ENCODE peak calls at places on chromosomes 4 and X, in six cellular contexts. D is PC-3; Z is naive thymus-derived CD4-positive, alpha-beta T cell; S is pancreas; R is DND-41; L is AG04450. H is an unnamed sample.

GRCh38 chrX:73683236-73683859 is 120.4 kb downstream of the CHIC1 start:
- DNase-seq in D (peak), Z (no peak), S (no peak), R (no peak), L (no peak), H (no peak)

GRCh38 chrX:145821291-145821897 is 3.8 kb downstream of the SLITRK2 start:
- DNase-seq in D (no peak), Z (no peak), S (no peak), R (no peak), L (no peak), H (peak)

GRCh38 chr4:80423553-80424224 is 88.2 kb downstream of the CFAP299 start:
- DNase-seq in D (no peak), Z (no peak), S (no peak), R (no peak), L (no peak), H (no peak)

GRCh38 chr4:28772066-28772465 is 1911.4 kb downstream of the STIM2 start:
- DNase-seq in D (peak), Z (no peak), S (no peak), R (no peak), L (peak), H (no peak)

GRCh38 chrX:20418809-20419208 is 152.1 kb upstream of the RPS6KA3 start:
- DNase-seq in D (no peak), Z (peak), S (no peak), R (peak), L (no peak), H (no peak)

GRCh38 chr4:7744131-7744804 is 195.4 kb downstream of the AFAP1 start:
- DNase-seq in D (no peak), Z (no peak), S (no peak), R (no peak), L (no peak), H (no peak)

GRCh38 chr4:9891740-9892139 is 110.3 kb downstream of the DRD5 start:
- DNase-seq in D (no peak), Z (no peak), S (no peak), R (no peak), L (no peak), H (no peak)

GRCh38 chrX:119636419-119636818 is 30.2 kb upstream of the NKRF start:
- DNase-seq in D (no peak), Z (no peak), S (no peak), R (no peak), L (no peak), H (no peak)

GRCh38 chr4:23697722-23698121 is 192.1 kb downstream of the PPARGC1A start:
- DNase-seq in D (no peak), Z (no peak), S (no peak), R (no peak), L (no peak), H (no peak)

GRCh38 chrX:153627675-153628111 is 19.3 kb upstream of the DUSP9 start:
- DNase-seq in D (no peak), Z (no peak), S (peak), R (no peak), L (no peak), H (no peak)

GRCh38 chr4:181957088-181957487 is 286.1 kb upstream of the TENM3 start:
- DNase-seq in D (no peak), Z (no peak), S (no peak), R (no peak), L (peak), H (peak)

GRCh38 chr4:5370286-5370685 is 319.0 kb downstream of the STK32B start:
- DNase-seq in D (peak), Z (no peak), S (no peak), R (no peak), L (peak), H (no peak)

GRCh38 chr4:40334591-40335507 is at the start of gene CHRNA9:
- DNase-seq in D (no peak), Z (no peak), S (no peak), R (no peak), L (no peak), H (no peak)

GRCh38 chr4:40337081-40337480 is 1.9 kb downstream of the CHRNA9 start:
- DNase-seq in D (no peak), Z (no peak), S (no peak), R (no peak), L (no peak), H (no peak)

GRCh38 chr4:40335508-40335860 is 351 bp downstream of the CHRNA9 start:
- DNase-seq in D (peak), Z (no peak), S (no peak), R (no peak), L (no peak), H (no peak)

GRCh38 chr4:40337523-40337922 is 2.4 kb downstream of the CHRNA9 start:
- DNase-seq in D (no peak), Z (no peak), S (no peak), R (peak), L (no peak), H (no peak)

GRCh38 chr4:40340034-40340433 is 4.9 kb downstream of the CHRNA9 start:
- DNase-seq in D (peak), Z (no peak), S (no peak), R (no peak), L (no peak), H (no peak)
- H3K27ac ChIP-seq in D (no peak), Z (no peak), S (no peak), R (no peak), L (no peak), H (no peak)

DNA sequence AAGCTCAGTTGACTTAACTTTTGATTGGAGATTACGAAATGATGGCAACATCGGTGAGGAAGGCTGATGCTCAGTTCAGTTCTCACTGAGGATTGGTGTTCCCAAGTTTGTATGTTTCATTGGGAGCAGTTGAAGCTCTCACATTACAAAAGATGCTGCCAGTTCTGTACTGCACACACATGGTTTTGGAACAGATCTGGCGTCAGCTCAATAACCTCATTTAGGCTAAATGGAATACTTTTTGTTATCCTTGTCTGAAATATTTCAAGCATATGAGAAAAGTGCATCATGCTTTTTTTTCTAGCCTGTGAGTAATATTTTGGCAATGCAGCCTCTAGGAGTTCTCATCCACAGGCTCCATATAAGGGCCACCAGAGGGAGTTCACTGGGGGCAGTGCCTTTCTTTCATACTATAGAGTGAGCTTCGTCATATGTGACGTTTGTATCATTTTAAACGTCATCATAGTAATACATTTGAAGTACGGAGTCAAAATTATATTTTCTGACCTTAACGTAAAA is 4.1 kb downstream of the ENPEP start:
- DNase-seq in D (peak), Z (no peak), S (no peak), R (no peak), L (peak), H (no peak)
- H3K27ac ChIP-seq in D (no peak), Z (no peak), S (no peak), R (no peak), L (no peak), H (no peak)

DNA sequence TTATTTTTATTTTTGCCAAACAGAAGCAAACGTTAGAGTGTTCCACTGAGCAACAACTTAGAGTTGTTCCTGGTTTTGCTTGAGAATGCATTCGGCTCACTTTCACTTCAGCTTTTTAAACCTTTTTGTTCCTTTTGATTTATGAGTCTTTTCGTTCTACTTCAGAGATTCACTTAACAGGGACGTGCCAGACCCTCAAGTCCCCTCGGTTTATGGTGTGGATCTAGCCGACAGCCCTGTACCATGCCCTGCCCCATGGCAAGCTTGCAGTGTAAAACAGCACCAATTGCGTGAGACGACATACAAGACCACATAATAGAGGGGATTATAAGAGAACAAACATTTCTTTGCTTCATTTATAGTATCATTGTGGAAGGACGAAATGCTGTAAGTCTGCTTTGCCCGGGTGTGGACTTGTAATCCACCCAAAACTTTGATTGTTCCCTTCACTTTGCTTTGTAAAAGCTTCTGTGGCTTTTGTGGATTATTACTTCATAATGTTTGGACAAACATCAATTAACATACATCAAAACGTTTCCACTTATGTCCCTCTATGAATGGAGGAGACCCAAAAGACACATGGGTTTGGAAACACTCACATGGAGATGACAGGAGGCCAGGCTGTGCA is 415.3 kb downstream of the SPRY1 start:
- DNase-seq in D (no peak), Z (no peak), S (no peak), R (no peak), L (no peak), H (no peak)
- H3K27ac ChIP-seq in D (no peak), Z (no peak), S (no peak), R (no peak), L (no peak), H (no peak)

GRCh38 chrX:40523852-40524251 is 56.9 kb upstream of the ATP6AP2 start:
- DNase-seq in D (no peak), Z (no peak), S (no peak), R (no peak), L (no peak), H (no peak)
- H3K27ac ChIP-seq in D (no peak), Z (no peak), S (no peak), R (no peak), L (no peak), H (no peak)

GRCh38 chrX:45849261-45849660 is 648.6 kb upstream of the DIPK2B start:
- DNase-seq in D (peak), Z (peak), S (no peak), R (peak), L (peak), H (no peak)
- H3K27ac ChIP-seq in D (peak), Z (no peak), S (no peak), R (peak), L (no peak), H (no peak)

GRCh38 chr4:17560065-17560673 is 16.8 kb upstream of the LAP3 start:
- DNase-seq in D (no peak), Z (no peak), S (no peak), R (no peak), L (no peak), H (no peak)
- H3K27ac ChIP-seq in D (no peak), Z (no peak), S (no peak), R (no peak), L (no peak), H (no peak)

GRCh38 chr4:122857160-122857559 is 30.5 kb downstream of the FGF2 start:
- DNase-seq in D (no peak), Z (no peak), S (no peak), R (no peak), L (no peak), H (no peak)

GRCh38 chr4:122854860-122855259 is 28.2 kb downstream of the FGF2 start:
- DNase-seq in D (no peak), Z (no peak), S (no peak), R (no peak), L (no peak), H (peak)

GRCh38 chr4:122851568-122851967 is 24.9 kb downstream of the FGF2 start:
- DNase-seq in D (no peak), Z (no peak), S (no peak), R (no peak), L (no peak), H (no peak)

GRCh38 chr4:122855491-122855890 is 28.9 kb downstream of the FGF2 start:
- DNase-seq in D (no peak), Z (no peak), S (no peak), R (no peak), L (no peak), H (no peak)

GRCh38 chr4:122854444-122854843 is 27.8 kb downstream of the FGF2 start:
- DNase-seq in D (no peak), Z (no peak), S (no peak), R (no peak), L (no peak), H (no peak)
- H3K27ac ChIP-seq in D (no peak), Z (no peak), S (peak), R (no peak), L (no peak), H (peak)

H was measured in substantia nigra.